ENCODE peak calls at places on chromosome 20, in four cellular contexts. X is IMR-90, Q is A549, U is HepG2. G is an unnamed sample.

GRCh38 chr20:6665161-6665560 is 102.3 kb upstream of the BMP2 start:
- DNase-seq in X (no peak), Q (no peak), U (no peak), G (no peak)

GRCh38 chr20:4709261-4710105 is 12.2 kb upstream of the PRND start:
- DNase-seq in X (no peak), Q (no peak), U (no peak), G (no peak)

GRCh38 chr20:64164123-64164836 is at the start of gene MYT1:
- DNase-seq in X (no peak), Q (no peak), U (no peak), G (no peak)

GRCh38 chr20:34984756-34985261 is 29.1 kb downstream of the MYH7B start:
- DNase-seq in X (no peak), Q (no peak), U (no peak), G (no peak)

GRCh38 chr20:1330075-1330830 is 1.3 kb upstream of the SDCBP2 start:
- DNase-seq in X (no peak), Q (peak), U (no peak), G (no peak)

GRCh38 chr20:15359056-15359455 is 1021.6 kb upstream of the FLRT3 start:
- DNase-seq in X (peak), Q (peak), U (no peak), G (no peak)

GRCh38 chr20:62641749-62642665 is at the start of gene SLCO4A1:
- DNase-seq in X (peak), Q (peak), U (peak), G (peak)

GRCh38 chr20:36439040-36439730 is 102.1 kb upstream of the MYL9 start:
- DNase-seq in X (peak), Q (peak), U (peak), G (peak)

GRCh38 chr20:10022615-10023014 is 12.2 kb upstream of the ANKEF1 start:
- DNase-seq in X (no peak), Q (no peak), U (no peak), G (no peak)

GRCh38 chr20:19115581-19115980 is 96.9 kb upstream of the SLC24A3 start:
- DNase-seq in X (no peak), Q (no peak), U (no peak), G (no peak)

GRCh38 chr20:8720089-8720488 is 348.8 kb upstream of the PLCB4 start:
- DNase-seq in X (no peak), Q (no peak), U (no peak), G (no peak)

DNA sequence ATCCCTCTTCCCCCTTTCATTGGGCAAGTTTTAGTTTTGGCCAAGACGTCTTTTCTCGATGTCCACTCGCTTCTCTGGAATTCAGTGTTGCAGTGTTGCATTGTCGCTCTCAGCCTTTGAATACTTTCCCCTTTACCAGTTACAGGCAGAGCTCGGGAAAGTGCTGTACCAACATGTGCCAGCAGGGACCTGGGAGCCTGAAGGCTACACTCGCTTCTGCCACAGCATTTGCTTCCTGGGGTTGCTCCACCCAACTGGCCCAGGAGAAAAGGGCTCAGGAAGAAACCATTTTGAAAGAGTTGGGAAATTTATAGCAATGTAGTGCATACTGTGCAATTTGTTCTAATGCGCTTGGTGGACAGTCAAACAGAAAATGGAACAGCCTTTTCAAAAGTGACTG is 78.6 kb downstream of the LINC00237 start:
- DNase-seq in X (no peak), Q (peak), U (peak), G (no peak)
- TF ChIP-seq MAZ in X (no peak), Q (no peak), U (no peak), G (no peak)

GRCh38 chr20:59645316-59645715 is 41.0 kb downstream of the PHACTR3 start:
- DNase-seq in X (no peak), Q (no peak), U (no peak), G (no peak)

GRCh38 chr20:59643616-59644061 is 39.3 kb downstream of the PHACTR3 start:
- DNase-seq in X (no peak), Q (no peak), U (no peak), G (no peak)

GRCh38 chr20:59646487-59646886 is 42.1 kb downstream of the PHACTR3 start:
- DNase-seq in X (no peak), Q (no peak), U (no peak), G (no peak)

GRCh38 chr20:59645761-59646171 is 41.4 kb downstream of the PHACTR3 start:
- DNase-seq in X (no peak), Q (no peak), U (no peak), G (no peak)

GRCh38 chr20:59644371-59644939 is 40.1 kb downstream of the PHACTR3 start:
- DNase-seq in X (no peak), Q (no peak), U (no peak), G (no peak)
- TF ChIP-seq MAZ in X (no peak), Q (no peak), U (no peak), G (no peak)

GRCh38 chr20:48205786-48206185 is 420.5 kb upstream of the SULF2 start:
- DNase-seq in X (no peak), Q (no peak), U (no peak), G (no peak)
- TF ChIP-seq MAZ in X (no peak), Q (no peak), U (no peak), G (no peak)

GRCh38 chr20:45404438-45404837 is 3.7 kb upstream of the DBNDD2 start:
- DNase-seq in X (no peak), Q (no peak), U (no peak), G (no peak)

GRCh38 chr20:45406260-45407066 is 1.6 kb upstream of the DBNDD2 start:
- DNase-seq in X (no peak), Q (peak), U (no peak), G (peak)

GRCh38 chr20:45407783-45408645 is at the start of gene DBNDD2:
- DNase-seq in X (no peak), Q (no peak), U (no peak), G (no peak)

GRCh38 chr20:45407067-45407745 is 883 bp upstream of the DBNDD2 start:
- DNase-seq in X (no peak), Q (no peak), U (no peak), G (peak)

GRCh38 chr20:45405566-45406259 is 2.4 kb upstream of the DBNDD2 start:
- DNase-seq in X (no peak), Q (no peak), U (no peak), G (peak)
- TF ChIP-seq MAZ in X (no peak), Q (no peak), U (no peak), G (no peak)

DNA sequence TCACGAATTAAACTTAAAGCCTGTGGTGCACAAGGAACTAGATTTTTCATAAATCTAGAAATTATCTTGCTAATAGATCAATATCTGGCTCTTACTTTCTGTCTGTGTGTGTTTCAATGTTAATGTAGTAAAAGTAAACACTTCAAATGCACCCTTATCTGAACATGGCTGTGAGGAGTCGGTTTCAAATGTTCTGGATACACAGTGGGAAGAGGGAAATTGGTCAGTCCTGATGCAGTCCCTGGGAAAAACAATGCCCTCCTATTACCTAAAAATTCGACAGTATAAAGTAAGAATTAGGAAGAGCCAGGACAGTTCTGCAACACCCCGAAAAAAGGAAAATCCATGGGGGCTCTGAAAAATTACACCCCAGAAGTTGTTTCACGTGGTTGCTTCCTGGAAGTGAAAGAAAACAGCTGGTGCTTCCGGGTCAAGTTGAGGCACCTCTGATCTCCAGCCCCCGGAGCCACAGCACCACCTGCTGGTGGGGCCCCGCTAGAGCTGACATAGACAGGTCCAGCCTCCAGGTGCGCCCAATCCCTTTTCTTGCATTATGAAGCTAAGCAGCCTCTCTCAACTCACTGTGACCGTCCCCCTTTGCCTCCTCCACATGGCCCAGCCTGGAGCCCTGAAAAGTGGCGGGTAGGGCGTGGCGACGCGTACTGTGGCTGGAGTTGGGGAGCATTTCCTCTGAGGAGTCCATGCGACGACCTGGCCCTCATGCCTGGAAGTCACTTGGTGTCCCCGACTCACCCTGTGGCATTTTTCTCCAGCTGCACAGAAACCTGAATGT is 8.3 kb downstream of the SEMG2 start:
- DNase-seq in X (no peak), Q (peak), U (peak), G (peak)
- TF ChIP-seq MAZ in X (no peak), Q (no peak), U (no peak), G (no peak)

G was measured in K562.